ENCODE peak calls at places on chromosomes 5 and 9, in seven cellular contexts. C is HepG2, L is H1, K is HCT116, Z is SK-N-SH, O is K562, W is GM12878. G is an unnamed sample.

GRCh38 chr5:177113566-177114424 is 19.8 kb upstream of the NSD1 start:
- DNase-seq in C (peak), L (no peak), K (peak), Z (peak), O (peak), W (peak), G (peak)

GRCh38 chr5:150399158-150400019 is 13.3 kb downstream of the CD74 start:
- DNase-seq in C (no peak), L (no peak), K (no peak), Z (no peak), O (no peak), W (no peak), G (no peak)

GRCh38 chr5:6568383-6568782 is 64.5 kb downstream of the NSUN2 start:
- DNase-seq in C (no peak), L (no peak), K (no peak), Z (no peak), O (no peak), W (no peak), G (no peak)

GRCh38 chr5:75686480-75686879 is 30.8 kb downstream of the POC5 start:
- DNase-seq in C (no peak), L (no peak), K (no peak), Z (no peak), O (no peak), W (no peak), G (no peak)

GRCh38 chr9:134988706-134989105 is 71.0 kb upstream of the FCN1 start:
- DNase-seq in C (no peak), L (no peak), K (no peak), Z (no peak), O (no peak), W (no peak), G (no peak)

GRCh38 chr9:72888032-72888431 is 64.8 kb downstream of the ALDH1A1 start:
- DNase-seq in C (no peak), L (no peak), K (no peak), Z (no peak), O (no peak), W (no peak), G (no peak)

GRCh38 chr5:145441228-145441627 is 393.9 kb downstream of the PRELID2 start:
- DNase-seq in C (no peak), L (no peak), K (no peak), Z (no peak), O (no peak), W (no peak), G (no peak)

GRCh38 chr5:143134900-143135299 is 268.6 kb downstream of the NR3C1 start:
- DNase-seq in C (no peak), L (no peak), K (no peak), Z (no peak), O (no peak), W (no peak), G (no peak)

GRCh38 chr9:130112244-130113151 is 58.8 kb downstream of the GPR107 start:
- DNase-seq in C (no peak), L (no peak), K (no peak), Z (no peak), O (no peak), W (no peak), G (no peak)

GRCh38 chr9:115992834-115993233 is 160.8 kb upstream of the PAPPA start:
- DNase-seq in C (no peak), L (no peak), K (no peak), Z (no peak), O (no peak), W (no peak), G (no peak)

GRCh38 chr5:132364319-132364718 is 5.2 kb upstream of the SLC22A5 start:
- DNase-seq in C (no peak), L (no peak), K (no peak), Z (no peak), O (no peak), W (no peak), G (no peak)

GRCh38 chr5:54514269-54514668 is 3.3 kb upstream of the SNX18 start:
- DNase-seq in C (peak), L (no peak), K (peak), Z (no peak), O (no peak), W (no peak), G (peak)

GRCh38 chr5:78547731-78548189 is 100.8 kb downstream of the LHFPL2 start:
- DNase-seq in C (no peak), L (no peak), K (no peak), Z (no peak), O (no peak), W (no peak), G (no peak)

GRCh38 chr9:88007291-88007650 is 32.9 kb upstream of the CDK20 start:
- DNase-seq in C (no peak), L (no peak), K (no peak), Z (no peak), O (no peak), W (no peak), G (no peak)

GRCh38 chr9:75739884-75740611 is 150.4 kb upstream of the PCSK5 start:
- DNase-seq in C (no peak), L (no peak), K (no peak), Z (no peak), O (no peak), W (no peak), G (no peak)

GRCh38 chr9:84893360-84894128 is 224.0 kb downstream of the NTRK2 start:
- DNase-seq in C (no peak), L (no peak), K (no peak), Z (no peak), O (no peak), W (no peak), G (no peak)

GRCh38 chr9:124345751-124346281 is 69.4 kb downstream of the PSMB7 start:
- DNase-seq in C (no peak), L (no peak), K (no peak), Z (no peak), O (no peak), W (no peak), G (no peak)

GRCh38 chr5:158207733-158208132 is 348.8 kb upstream of the CLINT1 start:
- DNase-seq in C (no peak), L (no peak), K (no peak), Z (no peak), O (no peak), W (no peak), G (no peak)

GRCh38 chr5:96733771-96734498 is 71.8 kb downstream of the CAST start:
- DNase-seq in C (no peak), L (no peak), K (peak), Z (no peak), O (no peak), W (no peak), G (peak)

GRCh38 chr5:138252944-138253343 is 21.5 kb downstream of the GFRA3 start:
- DNase-seq in C (no peak), L (no peak), K (no peak), Z (no peak), O (no peak), W (no peak), G (no peak)

GRCh38 chr5:43643327-43643726 is 40.3 kb downstream of the NNT start:
- DNase-seq in C (no peak), L (no peak), K (no peak), Z (no peak), O (no peak), W (no peak), G (no peak)

DNA sequence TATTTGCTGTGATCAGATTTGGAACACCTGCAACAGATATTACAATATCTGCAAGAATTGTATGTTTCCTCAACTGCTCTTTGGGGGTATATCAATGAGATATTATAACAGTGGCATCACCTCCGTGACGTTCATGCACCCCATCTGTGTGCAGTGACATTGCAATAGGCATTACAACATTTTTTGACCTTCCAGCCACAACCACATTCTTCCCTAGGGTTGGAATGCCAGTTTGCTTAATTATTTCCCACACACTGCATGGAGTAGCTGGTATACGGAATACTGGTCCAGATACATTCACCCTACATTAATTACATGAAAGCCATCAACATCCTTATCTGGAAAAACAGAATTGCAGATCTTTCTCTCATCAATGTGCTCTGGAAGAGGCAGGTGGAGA is 42.3 kb downstream of the FBXO4 start:
- DNase-seq in C (no peak), L (no peak), K (no peak), Z (no peak), O (no peak), W (no peak), G (no peak)
- TF ChIP-seq JUND in C (no peak), L (no peak), K (no peak), Z (no peak), O (no peak), W (no peak), G (no peak)

GRCh38 chr9:131580358-131580757 is 35.0 kb downstream of the PRRT1B start:
- DNase-seq in C (no peak), L (no peak), K (no peak), Z (no peak), O (no peak), W (no peak), G (peak)

GRCh38 chr9:131579789-131580211 is 34.5 kb downstream of the PRRT1B start:
- DNase-seq in C (no peak), L (no peak), K (no peak), Z (no peak), O (no peak), W (no peak), G (no peak)

GRCh38 chr9:131578016-131578415 is 32.7 kb downstream of the PRRT1B start:
- DNase-seq in C (no peak), L (no peak), K (no peak), Z (no peak), O (no peak), W (no peak), G (no peak)

GRCh38 chr9:131577005-131578000 is 32.0 kb downstream of the PRRT1B start:
- DNase-seq in C (no peak), L (no peak), K (no peak), Z (no peak), O (no peak), W (no peak), G (no peak)

DNA sequence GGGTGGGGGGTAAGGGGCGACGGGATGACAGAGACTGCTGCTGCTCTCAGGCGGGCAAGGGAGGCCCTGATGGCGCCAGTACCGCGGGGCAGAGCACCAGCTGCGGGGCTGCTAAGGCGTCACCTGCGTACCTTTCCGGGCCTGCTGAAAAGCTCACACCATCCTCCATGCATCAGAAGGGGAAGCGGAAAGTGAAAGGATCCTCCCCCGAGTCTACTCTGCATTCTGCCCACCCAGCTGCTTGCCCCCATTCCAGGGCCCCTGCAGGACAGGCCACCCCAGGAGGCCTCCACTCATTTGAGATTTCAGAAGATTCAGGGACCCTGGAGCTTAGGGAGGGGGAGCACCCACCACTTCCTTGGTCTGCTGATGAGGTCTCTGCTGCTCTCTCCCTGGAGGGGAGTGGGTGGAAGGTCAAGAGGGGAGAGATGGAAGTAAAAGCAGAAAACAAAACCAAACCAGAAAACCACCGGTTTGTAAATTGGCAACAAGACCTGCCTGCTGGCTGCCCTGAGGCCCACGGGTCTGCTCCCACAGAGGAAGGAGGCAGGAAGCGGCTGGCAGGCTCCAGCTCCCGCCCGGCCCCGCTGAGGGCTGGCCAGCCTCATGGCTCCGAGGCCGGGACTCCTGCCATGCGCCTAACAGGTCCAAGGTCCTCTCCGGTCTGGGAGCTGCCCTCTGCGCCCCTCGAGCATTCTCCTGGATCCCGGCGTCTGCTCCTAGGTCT is 33.6 kb downstream of the PRRT1B start:
- DNase-seq in C (no peak), L (no peak), K (no peak), Z (peak), O (no peak), W (peak), G (no peak)
- TF ChIP-seq JUND in C (no peak), L (no peak), K (no peak), Z (no peak), O (no peak), W (no peak), G (no peak)

DNA sequence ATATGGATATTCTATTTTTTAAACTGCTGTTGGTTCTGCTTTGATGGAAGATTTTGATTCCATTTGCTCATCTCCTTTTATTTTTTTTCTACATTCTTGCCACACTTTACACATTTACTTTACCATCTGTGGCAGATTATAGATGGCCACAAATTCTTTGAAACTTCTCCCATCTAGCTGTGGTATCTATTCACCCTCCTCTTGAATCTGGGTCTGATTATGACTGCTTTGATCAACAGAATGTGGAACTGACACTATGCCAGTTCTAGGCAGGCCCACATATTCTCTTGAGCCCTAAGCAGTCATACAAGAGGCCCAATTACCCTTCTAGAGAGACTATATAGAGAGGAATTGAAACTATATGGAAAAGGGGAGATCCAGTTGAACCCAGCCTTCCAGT is 439.0 kb upstream of the PTGER4 start:
- DNase-seq in C (no peak), L (no peak), K (no peak), Z (no peak), O (no peak), W (no peak), G (no peak)
- TF ChIP-seq JUND in C (no peak), L (no peak), K (no peak), Z (no peak), O (no peak), W (no peak), G (no peak)

DNA sequence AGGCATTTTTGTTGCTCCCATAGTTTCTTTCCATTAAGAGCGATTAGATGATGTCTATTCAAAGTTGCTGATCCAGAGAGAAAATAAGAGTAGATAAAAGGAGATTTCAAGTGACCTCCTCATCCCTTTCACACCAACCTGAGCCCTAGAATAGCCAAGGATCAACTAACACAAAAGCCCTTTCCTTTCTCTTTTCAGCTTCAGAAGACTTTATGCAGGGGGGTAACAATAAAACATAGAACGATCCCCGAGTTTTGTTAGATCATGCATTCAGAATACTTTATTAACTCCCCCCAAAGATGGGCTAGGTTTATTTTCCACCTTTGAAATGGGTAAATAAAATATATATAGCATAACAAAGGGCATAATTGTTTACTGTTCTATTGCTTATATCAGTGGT is 5.0 kb downstream of the NR2F1-AS1 start:
- DNase-seq in C (no peak), L (no peak), K (no peak), Z (no peak), O (no peak), W (no peak), G (no peak)
- TF ChIP-seq JUND in C (no peak), L (no peak), K (no peak), Z (no peak), O (no peak), W (no peak), G (no peak)

DNA sequence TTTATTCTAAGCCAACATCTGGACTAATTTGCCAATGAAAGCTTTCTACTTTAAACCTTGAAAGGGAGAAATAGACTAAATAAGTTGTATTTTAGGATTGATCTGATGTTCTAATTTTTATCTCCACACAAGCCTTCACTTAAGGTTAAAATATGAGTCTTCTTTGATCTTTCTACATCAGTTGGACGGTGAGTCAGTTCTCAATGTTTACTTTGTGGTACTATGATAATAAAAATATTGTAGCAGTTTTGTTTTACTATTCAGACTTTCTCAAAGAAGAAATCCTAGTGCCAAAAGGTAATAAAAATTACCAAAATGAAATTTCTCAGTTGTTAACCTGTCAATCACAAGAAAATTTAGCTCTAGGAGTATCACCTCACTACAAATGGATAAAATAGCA is 203.5 kb upstream of the RGMB start:
- DNase-seq in C (no peak), L (no peak), K (no peak), Z (no peak), O (no peak), W (no peak), G (no peak)
- TF ChIP-seq JUND in C (no peak), L (no peak), K (no peak), Z (peak), O (no peak), W (no peak), G (no peak)

DNA sequence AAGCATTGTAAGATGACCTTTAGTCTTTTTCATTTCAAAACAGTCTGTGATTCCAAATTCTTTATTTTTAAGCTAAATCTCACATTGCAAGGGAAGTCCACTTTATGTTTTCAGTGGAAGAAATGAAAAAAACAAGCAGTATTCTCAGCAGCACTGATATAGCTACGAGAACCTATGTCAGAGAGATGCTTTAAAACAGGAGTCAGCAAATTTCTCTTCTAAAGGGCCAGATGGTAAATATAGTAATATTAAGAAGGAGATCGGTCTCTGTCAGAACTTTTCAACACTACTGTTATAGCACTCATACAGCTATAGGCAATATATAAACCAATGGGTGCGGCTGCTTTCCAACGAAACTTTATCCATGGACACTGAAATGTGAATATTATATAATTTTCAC is 18.7 kb downstream of the IL31RA start:
- DNase-seq in C (no peak), L (no peak), K (no peak), Z (no peak), O (no peak), W (no peak), G (no peak)
- TF ChIP-seq JUND in C (no peak), L (no peak), K (no peak), Z (no peak), O (no peak), W (no peak), G (no peak)

GRCh38 chr5:151523335-151523734 is 67.8 kb downstream of the FAT2 start:
- DNase-seq in C (peak), L (peak), K (peak), Z (peak), O (peak), W (no peak), G (peak)
- TF ChIP-seq JUND in C (no peak), L (no peak), K (no peak), Z (no peak), O (no peak), W (no peak), G (no peak)

GRCh38 chr5:160166069-160166972 is 47.1 kb upstream of the PWWP2A start:
- DNase-seq in C (no peak), L (no peak), K (no peak), Z (no peak), O (no peak), W (no peak), G (no peak)
- TF ChIP-seq JUND in C (no peak), L (no peak), K (no peak), Z (no peak), O (no peak), W (no peak), G (no peak)